ENCODE peak calls at places on chromosomes 12 and 14, in five cellular contexts. One of them, this sample, is unnamed.

GRCh38 chr14:61516957-61517356 is 178.4 kb upstream of the HIF1A start:
- DNase-seq in posterior cingulate gyrus: no peak
- DNase-seq in ecto neural progenitor cell: no peak
- DNase-seq in T1000: no peak
- DNase-seq in tibial nerve: no peak
- DNase-seq in this sample: peak

GRCh38 chr14:76514599-76514998 is 138.7 kb downstream of the ESRRB start:
- DNase-seq in posterior cingulate gyrus: no peak
- DNase-seq in ecto neural progenitor cell: no peak
- DNase-seq in T1000: no peak
- DNase-seq in tibial nerve: no peak
- DNase-seq in this sample: no peak

GRCh38 chr14:31122098-31122611 is 85.4 kb downstream of the HECTD1 start:
- DNase-seq in posterior cingulate gyrus: no peak
- DNase-seq in ecto neural progenitor cell: no peak
- DNase-seq in T1000: no peak
- DNase-seq in tibial nerve: no peak
- DNase-seq in this sample: no peak

GRCh38 chr12:52804029-52804428 is 8.1 kb upstream of the KRT3 start:
- DNase-seq in posterior cingulate gyrus: no peak
- DNase-seq in ecto neural progenitor cell: no peak
- DNase-seq in T1000: no peak
- DNase-seq in tibial nerve: no peak
- DNase-seq in this sample: no peak

GRCh38 chr14:71232506-71232905 is 325.2 kb downstream of the PCNX1 start:
- DNase-seq in posterior cingulate gyrus: no peak
- DNase-seq in ecto neural progenitor cell: no peak
- DNase-seq in T1000: no peak
- DNase-seq in tibial nerve: no peak
- DNase-seq in this sample: no peak

GRCh38 chr14:47857646-47858045 is 182.2 kb upstream of the MDGA2 start:
- DNase-seq in posterior cingulate gyrus: no peak
- DNase-seq in ecto neural progenitor cell: no peak
- DNase-seq in T1000: no peak
- DNase-seq in tibial nerve: no peak
- DNase-seq in this sample: no peak

GRCh38 chr12:52918351-52918750 is 13.5 kb upstream of the KRT8 start:
- DNase-seq in posterior cingulate gyrus: no peak
- DNase-seq in ecto neural progenitor cell: no peak
- DNase-seq in T1000: no peak
- DNase-seq in tibial nerve: no peak
- DNase-seq in this sample: no peak

GRCh38 chr14:95048771-95049312 is 108.5 kb downstream of the DICER1 start:
- DNase-seq in posterior cingulate gyrus: no peak
- DNase-seq in ecto neural progenitor cell: no peak
- DNase-seq in T1000: no peak
- DNase-seq in tibial nerve: no peak
- DNase-seq in this sample: no peak

GRCh38 chr14:89660183-89660582 is 243.2 kb upstream of the FOXN3 start:
- DNase-seq in posterior cingulate gyrus: no peak
- DNase-seq in ecto neural progenitor cell: no peak
- DNase-seq in T1000: no peak
- DNase-seq in tibial nerve: no peak
- DNase-seq in this sample: no peak

GRCh38 chr12:65986047-65986446 is 144.5 kb downstream of the LLPH start:
- DNase-seq in posterior cingulate gyrus: no peak
- DNase-seq in ecto neural progenitor cell: no peak
- DNase-seq in T1000: no peak
- DNase-seq in tibial nerve: no peak
- DNase-seq in this sample: no peak

GRCh38 chr12:34215893-34216285 is 193.6 kb downstream of the ALG10 start:
- DNase-seq in posterior cingulate gyrus: no peak
- DNase-seq in ecto neural progenitor cell: no peak
- DNase-seq in T1000: no peak
- DNase-seq in tibial nerve: no peak
- DNase-seq in this sample: no peak

GRCh38 chr14:91281346-91281745 is 36.8 kb upstream of the GPR68 start:
- DNase-seq in posterior cingulate gyrus: no peak
- DNase-seq in ecto neural progenitor cell: no peak
- DNase-seq in T1000: peak
- DNase-seq in tibial nerve: no peak
- DNase-seq in this sample: no peak

GRCh38 chr12:88036368-88036965 is 7.3 kb upstream of the C12orf50 start:
- DNase-seq in posterior cingulate gyrus: no peak
- DNase-seq in ecto neural progenitor cell: no peak
- DNase-seq in T1000: no peak
- DNase-seq in tibial nerve: no peak
- DNase-seq in this sample: no peak

GRCh38 chr12:6141048-6141447 is 16.6 kb upstream of the VWF start:
- DNase-seq in posterior cingulate gyrus: no peak
- DNase-seq in ecto neural progenitor cell: no peak
- DNase-seq in T1000: no peak
- DNase-seq in tibial nerve: no peak
- DNase-seq in this sample: no peak

GRCh38 chr12:115979851-115980250 is 297.6 kb downstream of the MED13L start:
- DNase-seq in posterior cingulate gyrus: no peak
- DNase-seq in ecto neural progenitor cell: no peak
- DNase-seq in T1000: no peak
- DNase-seq in tibial nerve: no peak
- DNase-seq in this sample: no peak

GRCh38 chr12:109445224-109445623 is 31.9 kb downstream of the KCTD10 start:
- DNase-seq in posterior cingulate gyrus: no peak
- DNase-seq in ecto neural progenitor cell: no peak
- DNase-seq in T1000: no peak
- DNase-seq in tibial nerve: no peak
- DNase-seq in this sample: no peak

GRCh38 chr14:94005324-94005723 is 8.2 kb downstream of the CCDC197 start:
- DNase-seq in posterior cingulate gyrus: no peak
- DNase-seq in ecto neural progenitor cell: no peak
- DNase-seq in T1000: no peak
- DNase-seq in tibial nerve: no peak
- DNase-seq in this sample: no peak

GRCh38 chr14:69999246-69999645 is 120.0 kb downstream of the SMOC1 start:
- DNase-seq in posterior cingulate gyrus: no peak
- DNase-seq in ecto neural progenitor cell: no peak
- DNase-seq in T1000: no peak
- DNase-seq in tibial nerve: no peak
- DNase-seq in this sample: no peak

GRCh38 chr12:102965281-102966155 is 8.0 kb downstream of the ASCL1 start:
- DNase-seq in posterior cingulate gyrus: peak
- DNase-seq in ecto neural progenitor cell: no peak
- DNase-seq in T1000: no peak
- DNase-seq in tibial nerve: no peak
- DNase-seq in this sample: no peak

GRCh38 chr12:91219919-91220318 is 37.3 kb upstream of the DCN start:
- DNase-seq in posterior cingulate gyrus: no peak
- DNase-seq in ecto neural progenitor cell: no peak
- DNase-seq in T1000: no peak
- DNase-seq in tibial nerve: no peak
- DNase-seq in this sample: no peak

GRCh38 chr14:23119362-23120327 is 590 bp upstream of the CEBPE start:
- DNase-seq in posterior cingulate gyrus: no peak
- DNase-seq in ecto neural progenitor cell: peak
- DNase-seq in T1000: no peak
- DNase-seq in tibial nerve: no peak
- DNase-seq in this sample: no peak

GRCh38 chr14:92726135-92726932 is 22.1 kb downstream of the LGMN start:
- DNase-seq in posterior cingulate gyrus: no peak
- DNase-seq in ecto neural progenitor cell: no peak
- DNase-seq in T1000: peak
- DNase-seq in tibial nerve: no peak
- DNase-seq in this sample: no peak

GRCh38 chr14:79575032-79575431 is 636.3 kb downstream of the DIO2 start:
- DNase-seq in posterior cingulate gyrus: no peak
- DNase-seq in ecto neural progenitor cell: no peak
- DNase-seq in T1000: no peak
- DNase-seq in tibial nerve: no peak
- DNase-seq in this sample: no peak

GRCh38 chr12:79174656-79175055 is 310.1 kb downstream of the SYT1 start:
- DNase-seq in posterior cingulate gyrus: no peak
- DNase-seq in ecto neural progenitor cell: no peak
- DNase-seq in T1000: no peak
- DNase-seq in tibial nerve: no peak
- DNase-seq in this sample: peak

GRCh38 chr14:53793790-53794560 is 162.7 kb downstream of the BMP4 start:
- DNase-seq in posterior cingulate gyrus: no peak
- DNase-seq in ecto neural progenitor cell: no peak
- DNase-seq in T1000: no peak
- DNase-seq in tibial nerve: no peak
- DNase-seq in this sample: no peak

GRCh38 chr12:111102062-111102735 is 181.8 kb upstream of the MYL2 start:
- DNase-seq in posterior cingulate gyrus: no peak
- DNase-seq in ecto neural progenitor cell: no peak
- DNase-seq in T1000: no peak
- DNase-seq in tibial nerve: no peak
- DNase-seq in this sample: peak

GRCh38 chr14:65502676-65503124 is 90.2 kb downstream of the FUT8 start:
- DNase-seq in posterior cingulate gyrus: no peak
- DNase-seq in ecto neural progenitor cell: no peak
- DNase-seq in T1000: no peak
- DNase-seq in tibial nerve: no peak
- DNase-seq in this sample: no peak

GRCh38 chr14:23085458-23085857 is 9.5 kb downstream of the ACIN1 start:
- DNase-seq in posterior cingulate gyrus: no peak
- DNase-seq in ecto neural progenitor cell: no peak
- DNase-seq in T1000: no peak
- DNase-seq in tibial nerve: no peak
- DNase-seq in this sample: no peak

GRCh38 chr14:25444381-25444780 is 394.4 kb upstream of the STXBP6 start:
- DNase-seq in posterior cingulate gyrus: no peak
- DNase-seq in ecto neural progenitor cell: no peak
- DNase-seq in T1000: no peak
- DNase-seq in tibial nerve: no peak
- DNase-seq in this sample: no peak

GRCh38 chr12:8860165-8860961 is 37.9 kb downstream of the A2ML1 start:
- DNase-seq in posterior cingulate gyrus: no peak
- DNase-seq in ecto neural progenitor cell: peak
- DNase-seq in T1000: no peak
- DNase-seq in tibial nerve: peak
- DNase-seq in this sample: peak

GRCh38 chr12:130973109-130973508 is 19.4 kb downstream of the ADGRD1 start:
- DNase-seq in posterior cingulate gyrus: no peak
- DNase-seq in ecto neural progenitor cell: no peak
- DNase-seq in T1000: no peak
- DNase-seq in tibial nerve: peak
- DNase-seq in this sample: no peak